ENCODE peak calls at places on chromosomes 11 and 22, in five cellular contexts. H is NCI-H146, E is neuronal stem cell, C is GM03348, M is T1000. D is an unnamed sample.

GRCh38 chr11:65786008-65786785 is 666 bp upstream of the OVOL1 start:
- DNase-seq in H (no peak), E (no peak), C (peak; percentile 48), M (no peak), D (peak; percentile 44)

GRCh38 chr11:86509579-86509978 is 134.9 kb downstream of the CCDC81 start:
- DNase-seq in H (no peak), E (no peak), C (no peak), M (no peak), D (peak; percentile 69)

GRCh38 chr11:15367695-15368094 is 253.0 kb downstream of the INSC start:
- DNase-seq in H (no peak), E (no peak), C (no peak), M (no peak), D (no peak)

GRCh38 chr22:47124946-47125345 is 362.5 kb downstream of the TBC1D22A start:
- DNase-seq in H (no peak), E (no peak), C (no peak), M (no peak), D (no peak)

GRCh38 chr11:113562981-113563461 is 87.8 kb upstream of the DRD2 start:
- DNase-seq in H (no peak), E (no peak), C (peak; percentile 47), M (no peak), D (no peak)

GRCh38 chr22:22449819-22450218 is 58.7 kb downstream of the ZNF280B start:
- DNase-seq in H (no peak), E (no peak), C (no peak), M (no peak), D (no peak)

GRCh38 chr11:111185259-111185658 is 60.3 kb upstream of the POU2AF2 start:
- DNase-seq in H (no peak), E (no peak), C (peak; percentile 40), M (no peak), D (no peak)

GRCh38 chr11:65454311-65454695 is 31.7 kb downstream of the NEAT1 start:
- DNase-seq in H (no peak), E (no peak), C (peak; percentile 49), M (no peak), D (no peak)

GRCh38 chr11:88543902-88544655 is 206.5 kb upstream of the CTSC start:
- DNase-seq in H (peak; percentile 29), E (peak; percentile 78), C (peak; percentile 82), M (peak; percentile 42), D (peak; percentile 64)

GRCh38 chr11:3057069-3057963 is at the start of gene CARS1:
- DNase-seq in H (peak; percentile 95), E (peak; percentile 90), C (peak; percentile 99), M (peak; percentile 82), D (peak; percentile 96)

GRCh38 chr11:48193876-48194275 is 22.7 kb upstream of the OR4B1 start:
- DNase-seq in H (no peak), E (no peak), C (peak; percentile 24), M (peak; percentile 7), D (no peak)

GRCh38 chr11:117634756-117635593 is 162.0 kb downstream of the DSCAML1 start:
- DNase-seq in H (no peak), E (no peak), C (no peak), M (no peak), D (no peak)

GRCh38 chr11:80155412-80156017 is 714.7 kb upstream of the TENM4 start:
- DNase-seq in H (peak; percentile 14), E (peak; percentile 12), C (peak; percentile 46), M (no peak), D (peak; percentile 45)

GRCh38 chr11:20162824-20163777 is 2.8 kb upstream of the DBX1 start:
- DNase-seq in H (peak; percentile 22), E (peak; percentile 73), C (peak; percentile 55), M (no peak), D (no peak)

GRCh38 chr11:47407746-47408590 is at the start of gene SLC39A13:
- DNase-seq in H (peak; percentile 94), E (peak; percentile 93), C (peak; percentile 98), M (peak; percentile 87), D (peak; percentile 91)

GRCh38 chr11:69415411-69416122 is 65.9 kb upstream of the LINC01488 start:
- DNase-seq in H (no peak), E (no peak), C (no peak), M (no peak), D (no peak)

GRCh38 chr11:44693654-44694119 is 33.1 kb upstream of the TSPAN18 start:
- DNase-seq in H (no peak), E (no peak), C (no peak), M (no peak), D (no peak)

GRCh38 chr11:130873766-130874165 is 42.5 kb downstream of the SNX19 start:
- DNase-seq in H (no peak), E (no peak), C (peak; percentile 56), M (no peak), D (no peak)

GRCh38 chr11:64883575-64883974 is 5.2 kb upstream of the EHD1 start:
- DNase-seq in H (no peak), E (no peak), C (no peak), M (no peak), D (no peak)

GRCh38 chr22:32255726-32256125 is 579 bp upstream of the SLC5A4 start:
- DNase-seq in H (no peak), E (no peak), C (no peak), M (no peak), D (peak; percentile 73)

GRCh38 chr22:31947296-31947695 is 3.0 kb downstream of the YWHAH start:
- DNase-seq in H (no peak), E (no peak), C (no peak), M (no peak), D (peak; percentile 80)

GRCh38 chr11:121318848-121319834 is 26.6 kb downstream of the SC5D start:
- DNase-seq in H (peak; percentile 71), E (peak; percentile 32), C (peak; percentile 75), M (no peak), D (peak; percentile 55)

GRCh38 chr22:37316875-37317371 is 34.6 kb downstream of the CYTH4 start:
- DNase-seq in H (peak; percentile 46), E (peak; percentile 88), C (peak; percentile 93), M (peak; percentile 68), D (peak; percentile 87)

GRCh38 chr22:21816787-21817496 is 50.5 kb downstream of the MAPK1 start:
- DNase-seq in H (peak; percentile 39), E (no peak), C (peak; percentile 87), M (no peak), D (peak; percentile 88)

GRCh38 chr22:17388235-17388634 is 19.0 kb downstream of the CECR2 start:
- DNase-seq in H (no peak), E (no peak), C (no peak), M (no peak), D (no peak)

GRCh38 chr11:119417726-119418540 is 5.0 kb downstream of the THY1 start:
- DNase-seq in H (no peak), E (no peak), C (peak; percentile 92), M (peak; percentile 62), D (no peak)

GRCh38 chr11:33059331-33060007 is 20.1 kb downstream of the TCP11L1 start:
- DNase-seq in H (no peak), E (no peak), C (no peak), M (no peak), D (no peak)

GRCh38 chr22:38611559-38611958 is 41.6 kb upstream of the DMC1 start:
- DNase-seq in H (no peak), E (no peak), C (no peak), M (no peak), D (no peak)

GRCh38 chr22:31595271-31595670 is 66.7 kb downstream of the PISD start:
- DNase-seq in H (no peak), E (no peak), C (no peak), M (no peak), D (peak; percentile 53)

GRCh38 chr11:45560153-45560934 is 105.1 kb downstream of the CHST1 start:
- DNase-seq in H (peak; percentile 72), E (no peak), C (no peak), M (no peak), D (no peak)

GRCh38 chr11:72871089-72871488 is 56.9 kb downstream of the ATG16L2 start:
- DNase-seq in H (no peak), E (no peak), C (no peak), M (no peak), D (no peak)

GRCh38 chr11:67118059-67118766 is 850 bp upstream of the KDM2A start:
- DNase-seq in H (peak; percentile 68), E (no peak), C (peak; percentile 49), M (no peak), D (peak; percentile 25)

D was measured in small intestine.